ENCODE peak calls at places on chromosomes 5 and 9, in eight cellular contexts. One of them, this sample, is unnamed.

GRCh38 chr5:33415811-33416354 is 24.9 kb upstream of the TARS1 start:
- DNase-seq in ovary: no peak
- DNase-seq in astrocyte of the spinal cord: no peak
- DNase-seq in WERI-Rb-1: no peak
- DNase-seq in endodermal cell: no peak
- DNase-seq in cardiac fibroblast: no peak
- DNase-seq in left lung: no peak
- DNase-seq in dorsolateral prefrontal cortex: no peak
- DNase-seq in this sample: no peak

GRCh38 chr9:128144239-128145181 is 4.7 kb upstream of the LCN2 start:
- DNase-seq in dorsolateral prefrontal cortex: no peak
- DNase-seq in endodermal cell: no peak
- DNase-seq in WERI-Rb-1: no peak
- DNase-seq in cardiac fibroblast: no peak
- DNase-seq in ovary: no peak
- DNase-seq in left lung: peak; percentile 65
- DNase-seq in astrocyte of the spinal cord: no peak
- DNase-seq in this sample: no peak

GRCh38 chr9:131578778-131579504 is 33.6 kb downstream of the PRRT1B start:
- DNase-seq in WERI-Rb-1: no peak
- DNase-seq in cardiac fibroblast: no peak
- DNase-seq in ovary: no peak
- DNase-seq in left lung: peak; percentile 80
- DNase-seq in astrocyte of the spinal cord: no peak
- DNase-seq in endodermal cell: peak; percentile 39
- DNase-seq in dorsolateral prefrontal cortex: no peak
- DNase-seq in this sample: no peak

GRCh38 chr5:178372091-178372695 is 139.6 kb upstream of the PHYKPL start:
- DNase-seq in ovary: no peak
- DNase-seq in cardiac fibroblast: peak; percentile 12
- DNase-seq in WERI-Rb-1: no peak
- DNase-seq in left lung: no peak
- DNase-seq in endodermal cell: no peak
- DNase-seq in dorsolateral prefrontal cortex: no peak
- DNase-seq in astrocyte of the spinal cord: no peak
- DNase-seq in this sample: peak; percentile 53

GRCh38 chr5:107878676-107879075 is 207.9 kb upstream of the EFNA5 start:
- DNase-seq in ovary: no peak
- DNase-seq in left lung: no peak
- DNase-seq in astrocyte of the spinal cord: no peak
- DNase-seq in dorsolateral prefrontal cortex: peak; percentile 45
- DNase-seq in cardiac fibroblast: no peak
- DNase-seq in WERI-Rb-1: peak; percentile 35
- DNase-seq in endodermal cell: no peak
- DNase-seq in this sample: no peak

GRCh38 chr9:132590318-132591182 is 8.1 kb downstream of the BARHL1 start:
- DNase-seq in cardiac fibroblast: no peak
- DNase-seq in endodermal cell: peak; percentile 74
- DNase-seq in astrocyte of the spinal cord: no peak
- DNase-seq in ovary: no peak
- DNase-seq in WERI-Rb-1: peak; percentile 47
- DNase-seq in left lung: no peak
- DNase-seq in dorsolateral prefrontal cortex: no peak
- DNase-seq in this sample: no peak

GRCh38 chr9:93258419-93258817 is 74.5 kb downstream of the WNK2 start:
- DNase-seq in cardiac fibroblast: no peak
- DNase-seq in endodermal cell: no peak
- DNase-seq in astrocyte of the spinal cord: no peak
- DNase-seq in WERI-Rb-1: no peak
- DNase-seq in dorsolateral prefrontal cortex: peak; percentile 4
- DNase-seq in left lung: peak; percentile 36
- DNase-seq in ovary: no peak
- DNase-seq in this sample: no peak

GRCh38 chr9:22463205-22463604 is 16.6 kb downstream of the DMRTA1 start:
- DNase-seq in ovary: no peak
- DNase-seq in endodermal cell: no peak
- DNase-seq in dorsolateral prefrontal cortex: no peak
- DNase-seq in astrocyte of the spinal cord: no peak
- DNase-seq in cardiac fibroblast: no peak
- DNase-seq in WERI-Rb-1: no peak
- DNase-seq in left lung: no peak
- DNase-seq in this sample: no peak

GRCh38 chr9:70255521-70255920 is 3.3 kb upstream of the SMC5 start:
- DNase-seq in cardiac fibroblast: no peak
- DNase-seq in dorsolateral prefrontal cortex: no peak
- DNase-seq in WERI-Rb-1: no peak
- DNase-seq in astrocyte of the spinal cord: peak; percentile 33
- DNase-seq in left lung: no peak
- DNase-seq in endodermal cell: no peak
- DNase-seq in ovary: no peak
- DNase-seq in this sample: no peak

GRCh38 chr5:58311526-58311925 is 148.4 kb downstream of the PLK2 start:
- DNase-seq in ovary: no peak
- DNase-seq in WERI-Rb-1: no peak
- DNase-seq in dorsolateral prefrontal cortex: no peak
- DNase-seq in endodermal cell: no peak
- DNase-seq in left lung: no peak
- DNase-seq in cardiac fibroblast: no peak
- DNase-seq in astrocyte of the spinal cord: no peak
- DNase-seq in this sample: no peak

GRCh38 chr5:175354961-175355360 is 89.0 kb downstream of the DRD1 start:
- DNase-seq in cardiac fibroblast: no peak
- DNase-seq in WERI-Rb-1: no peak
- DNase-seq in left lung: no peak
- DNase-seq in astrocyte of the spinal cord: no peak
- DNase-seq in ovary: no peak
- DNase-seq in dorsolateral prefrontal cortex: no peak
- DNase-seq in endodermal cell: no peak
- DNase-seq in this sample: no peak

GRCh38 chr9:134396825-134397224 is 70.6 kb downstream of the RXRA start:
- DNase-seq in astrocyte of the spinal cord: no peak
- DNase-seq in dorsolateral prefrontal cortex: no peak
- DNase-seq in ovary: no peak
- DNase-seq in left lung: no peak
- DNase-seq in cardiac fibroblast: peak; percentile 24
- DNase-seq in WERI-Rb-1: no peak
- DNase-seq in endodermal cell: no peak
- DNase-seq in this sample: no peak

GRCh38 chr9:117160254-117160653 is 254.6 kb downstream of the ASTN2 start:
- DNase-seq in ovary: no peak
- DNase-seq in endodermal cell: no peak
- DNase-seq in left lung: no peak
- DNase-seq in cardiac fibroblast: no peak
- DNase-seq in astrocyte of the spinal cord: no peak
- DNase-seq in WERI-Rb-1: no peak
- DNase-seq in dorsolateral prefrontal cortex: no peak
- DNase-seq in this sample: no peak

GRCh38 chr9:24698864-24699518 is 153.3 kb upstream of the IZUMO3 start:
- DNase-seq in cardiac fibroblast: no peak
- DNase-seq in left lung: no peak
- DNase-seq in astrocyte of the spinal cord: peak; percentile 0
- DNase-seq in WERI-Rb-1: no peak
- DNase-seq in dorsolateral prefrontal cortex: no peak
- DNase-seq in endodermal cell: no peak
- DNase-seq in ovary: no peak
- DNase-seq in this sample: no peak
- H3K4me3 ChIP-seq in cardiac fibroblast: no peak overlapping the region
- H3K4me3 ChIP-seq in left lung: no peak overlapping the region
- H3K4me3 ChIP-seq in astrocyte of the spinal cord: no peak overlapping the region
- H3K4me3 ChIP-seq in WERI-Rb-1: no peak overlapping the region
- H3K4me3 ChIP-seq in dorsolateral prefrontal cortex: peak overlapping the region; percentile 10
- H3K4me3 ChIP-seq in endodermal cell: no peak overlapping the region
- H3K4me3 ChIP-seq in ovary: no peak overlapping the region
- H3K4me3 ChIP-seq in this sample: no peak overlapping the region

DNA sequence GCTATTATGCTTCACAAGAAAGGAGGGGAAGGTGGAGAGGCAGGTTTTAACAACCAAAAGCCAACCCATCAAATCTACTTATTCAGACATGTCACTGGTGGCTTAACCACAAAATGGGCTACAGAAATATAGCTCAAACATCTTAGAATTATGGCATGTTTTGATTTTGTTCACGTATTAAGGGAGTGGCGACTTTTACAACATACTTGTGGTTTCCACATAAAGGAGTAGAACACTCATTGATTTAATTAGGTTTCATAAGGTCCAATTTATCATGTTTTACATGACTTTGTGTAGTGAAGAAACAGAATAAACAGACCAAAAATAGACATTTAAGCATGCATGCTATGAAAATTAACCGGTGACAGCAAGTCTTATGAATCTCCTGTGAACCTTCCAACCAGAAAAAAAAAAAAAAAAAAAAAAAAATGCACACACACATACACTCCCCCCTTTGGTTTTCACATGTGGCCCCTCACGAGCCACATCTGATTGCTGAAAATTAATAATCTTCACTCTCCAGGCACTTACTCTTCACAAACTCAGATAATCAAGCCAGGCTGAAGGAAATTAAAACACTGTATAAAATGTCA is 5.4 kb downstream of the ZNF608 start:
- DNase-seq in ovary: no peak
- DNase-seq in cardiac fibroblast: no peak
- DNase-seq in dorsolateral prefrontal cortex: no peak
- DNase-seq in astrocyte of the spinal cord: peak; percentile 76
- DNase-seq in WERI-Rb-1: no peak
- DNase-seq in left lung: no peak
- DNase-seq in endodermal cell: no peak
- DNase-seq in this sample: no peak
- H3K4me3 ChIP-seq in ovary: no peak overlapping the region
- H3K4me3 ChIP-seq in cardiac fibroblast: no peak overlapping the region
- H3K4me3 ChIP-seq in dorsolateral prefrontal cortex: no peak overlapping the region
- H3K4me3 ChIP-seq in astrocyte of the spinal cord: no peak overlapping the region
- H3K4me3 ChIP-seq in WERI-Rb-1: peak overlapping the region; percentile 40
- H3K4me3 ChIP-seq in left lung: no peak overlapping the region
- H3K4me3 ChIP-seq in endodermal cell: peak overlapping the region; percentile 95
- H3K4me3 ChIP-seq in this sample: no peak overlapping the region

GRCh38 chr9:99294850-99295461 is 72.9 kb downstream of the SEC61B start:
- DNase-seq in left lung: no peak
- DNase-seq in WERI-Rb-1: no peak
- DNase-seq in endodermal cell: no peak
- DNase-seq in astrocyte of the spinal cord: no peak
- DNase-seq in dorsolateral prefrontal cortex: no peak
- DNase-seq in ovary: no peak
- DNase-seq in cardiac fibroblast: peak; percentile 4
- DNase-seq in this sample: no peak

GRCh38 chr9:99298660-99299059 is 76.6 kb downstream of the SEC61B start:
- DNase-seq in left lung: no peak
- DNase-seq in astrocyte of the spinal cord: no peak
- DNase-seq in WERI-Rb-1: no peak
- DNase-seq in dorsolateral prefrontal cortex: no peak
- DNase-seq in endodermal cell: peak; percentile 65
- DNase-seq in cardiac fibroblast: no peak
- DNase-seq in ovary: no peak
- DNase-seq in this sample: no peak

GRCh38 chr9:99299214-99300102 is 77.4 kb downstream of the SEC61B start:
- DNase-seq in endodermal cell: peak; percentile 58
- DNase-seq in WERI-Rb-1: no peak
- DNase-seq in dorsolateral prefrontal cortex: no peak
- DNase-seq in cardiac fibroblast: peak; percentile 24
- DNase-seq in ovary: no peak
- DNase-seq in left lung: no peak
- DNase-seq in astrocyte of the spinal cord: peak; percentile 49
- DNase-seq in this sample: no peak

GRCh38 chr9:99300103-99300439 is 78.0 kb downstream of the SEC61B start:
- DNase-seq in left lung: no peak
- DNase-seq in cardiac fibroblast: no peak
- DNase-seq in astrocyte of the spinal cord: no peak
- DNase-seq in endodermal cell: no peak
- DNase-seq in WERI-Rb-1: no peak
- DNase-seq in ovary: no peak
- DNase-seq in dorsolateral prefrontal cortex: no peak
- DNase-seq in this sample: no peak

GRCh38 chr9:99296375-99296951 is 74.4 kb downstream of the SEC61B start:
- DNase-seq in endodermal cell: no peak
- DNase-seq in ovary: peak; percentile 34
- DNase-seq in dorsolateral prefrontal cortex: no peak
- DNase-seq in astrocyte of the spinal cord: no peak
- DNase-seq in cardiac fibroblast: peak; percentile 12
- DNase-seq in left lung: peak; percentile 77
- DNase-seq in WERI-Rb-1: peak; percentile 97
- DNase-seq in this sample: peak; percentile 32
- H3K4me3 ChIP-seq in endodermal cell: no peak overlapping the region
- H3K4me3 ChIP-seq in ovary: peak overlapping the region; percentile 2
- H3K4me3 ChIP-seq in dorsolateral prefrontal cortex: peak overlapping the region; percentile 16
- H3K4me3 ChIP-seq in astrocyte of the spinal cord: no peak overlapping the region
- H3K4me3 ChIP-seq in cardiac fibroblast: peak overlapping the region; percentile 10
- H3K4me3 ChIP-seq in left lung: peak overlapping the region; percentile 12
- H3K4me3 ChIP-seq in WERI-Rb-1: peak overlapping the region; percentile 49
- H3K4me3 ChIP-seq in this sample: no peak overlapping the region

GRCh38 chr9:137404971-137405584 is 17.9 kb downstream of the EXD3 start:
- DNase-seq in endodermal cell: no peak
- DNase-seq in cardiac fibroblast: no peak
- DNase-seq in dorsolateral prefrontal cortex: no peak
- DNase-seq in left lung: peak; percentile 60
- DNase-seq in astrocyte of the spinal cord: no peak
- DNase-seq in ovary: no peak
- DNase-seq in WERI-Rb-1: no peak
- DNase-seq in this sample: no peak

GRCh38 chr9:137406876-137407589 is 15.9 kb downstream of the EXD3 start:
- DNase-seq in astrocyte of the spinal cord: peak; percentile 52
- DNase-seq in cardiac fibroblast: peak; percentile 80
- DNase-seq in endodermal cell: peak; percentile 94
- DNase-seq in WERI-Rb-1: peak; percentile 78
- DNase-seq in left lung: peak; percentile 88
- DNase-seq in ovary: peak; percentile 74
- DNase-seq in dorsolateral prefrontal cortex: no peak
- DNase-seq in this sample: peak; percentile 65

GRCh38 chr9:137407590-137408300 is 15.2 kb downstream of the EXD3 start:
- DNase-seq in cardiac fibroblast: peak; percentile 33
- DNase-seq in left lung: peak; percentile 67
- DNase-seq in endodermal cell: no peak
- DNase-seq in WERI-Rb-1: no peak
- DNase-seq in ovary: peak; percentile 92
- DNase-seq in astrocyte of the spinal cord: no peak
- DNase-seq in dorsolateral prefrontal cortex: no peak
- DNase-seq in this sample: no peak

GRCh38 chr9:137405677-137406081 is 17.3 kb downstream of the EXD3 start:
- DNase-seq in WERI-Rb-1: no peak
- DNase-seq in cardiac fibroblast: no peak
- DNase-seq in dorsolateral prefrontal cortex: no peak
- DNase-seq in endodermal cell: no peak
- DNase-seq in astrocyte of the spinal cord: no peak
- DNase-seq in ovary: no peak
- DNase-seq in left lung: no peak
- DNase-seq in this sample: no peak

DNA sequence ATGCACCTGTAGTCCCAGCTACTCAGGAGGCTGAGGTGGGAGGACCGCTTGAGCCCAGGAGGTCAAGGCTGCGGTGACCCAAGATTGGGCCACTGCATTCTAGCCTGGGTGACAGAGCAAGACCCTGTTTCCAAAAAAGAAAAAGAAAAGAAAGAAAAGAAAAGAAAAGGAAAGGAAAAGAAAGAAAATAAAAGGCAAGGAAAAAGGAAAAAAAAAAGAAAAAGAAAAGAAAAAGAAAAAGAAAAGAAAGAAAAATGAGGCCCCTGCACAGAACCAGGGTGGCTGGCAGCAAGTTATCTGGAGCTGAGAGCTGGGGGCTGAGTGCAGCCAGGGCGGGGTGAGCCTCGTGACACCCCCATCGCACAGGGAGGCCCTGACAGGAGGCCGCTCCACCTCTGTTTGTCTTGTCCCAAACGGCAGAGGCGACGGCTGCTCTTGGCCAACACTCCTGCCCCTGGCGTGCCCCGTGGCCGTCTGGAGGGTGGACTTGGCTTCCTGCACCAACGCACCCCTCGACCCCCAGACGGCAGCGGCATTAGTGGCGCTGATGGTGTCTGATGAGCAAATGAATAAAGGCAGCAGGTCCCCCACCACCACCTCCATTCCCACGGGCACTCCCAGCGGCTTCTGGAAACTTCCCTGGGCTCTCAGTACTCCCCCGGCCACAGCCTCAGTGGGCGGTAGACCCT is 16.7 kb downstream of the EXD3 start:
- DNase-seq in endodermal cell: no peak
- DNase-seq in astrocyte of the spinal cord: no peak
- DNase-seq in dorsolateral prefrontal cortex: no peak
- DNase-seq in WERI-Rb-1: no peak
- DNase-seq in cardiac fibroblast: no peak
- DNase-seq in left lung: peak; percentile 77
- DNase-seq in ovary: no peak
- DNase-seq in this sample: no peak
- H3K4me3 ChIP-seq in endodermal cell: no peak overlapping the region
- H3K4me3 ChIP-seq in astrocyte of the spinal cord: no peak overlapping the region
- H3K4me3 ChIP-seq in dorsolateral prefrontal cortex: no peak overlapping the region
- H3K4me3 ChIP-seq in WERI-Rb-1: peak overlapping the region; percentile 43
- H3K4me3 ChIP-seq in cardiac fibroblast: no peak overlapping the region
- H3K4me3 ChIP-seq in left lung: peak overlapping the region; percentile 30
- H3K4me3 ChIP-seq in ovary: no peak overlapping the region
- H3K4me3 ChIP-seq in this sample: peak overlapping the region; percentile 30